ENCODE peak calls at places on chromosomes 11 and 22, in five cellular contexts. One of them, this sample, is unnamed.

GRCh38 chr11:78344114-78344513 is 73.5 kb downstream of the GAB2 start:
- DNase-seq in activated naive CD8-positive, alpha-beta T cell treated with anti-CD3 and anti-CD28 coated beads, Interleukin-2, amount 50 U/mL, for 24 hours: no peak
- DNase-seq in progenitor cell of endocrine pancreas: no peak
- DNase-seq in CD8-positive, alpha-beta T cell: no peak
- DNase-seq in non-pigmented ciliary epithelial cell: no peak
- DNase-seq in this sample: no peak

GRCh38 chr22:25485626-25486545 is 78.6 kb upstream of the GRK3 start:
- DNase-seq in non-pigmented ciliary epithelial cell: no peak
- DNase-seq in CD8-positive, alpha-beta T cell: no peak
- DNase-seq in activated naive CD8-positive, alpha-beta T cell treated with anti-CD3 and anti-CD28 coated beads, Interleukin-2, amount 50 U/mL, for 24 hours: peak
- DNase-seq in progenitor cell of endocrine pancreas: no peak
- DNase-seq in this sample: no peak

GRCh38 chr11:2569731-2570210 is 125.0 kb downstream of the KCNQ1 start:
- DNase-seq in CD8-positive, alpha-beta T cell: no peak
- DNase-seq in activated naive CD8-positive, alpha-beta T cell treated with anti-CD3 and anti-CD28 coated beads, Interleukin-2, amount 50 U/mL, for 24 hours: no peak
- DNase-seq in progenitor cell of endocrine pancreas: no peak
- DNase-seq in non-pigmented ciliary epithelial cell: no peak
- DNase-seq in this sample: peak

GRCh38 chr22:45276507-45276906 is 8.2 kb upstream of the UPK3A start:
- DNase-seq in non-pigmented ciliary epithelial cell: no peak
- DNase-seq in activated naive CD8-positive, alpha-beta T cell treated with anti-CD3 and anti-CD28 coated beads, Interleukin-2, amount 50 U/mL, for 24 hours: no peak
- DNase-seq in CD8-positive, alpha-beta T cell: no peak
- DNase-seq in progenitor cell of endocrine pancreas: no peak
- DNase-seq in this sample: no peak

GRCh38 chr11:119319702-119320592 is 3.0 kb upstream of the MCAM start:
- DNase-seq in activated naive CD8-positive, alpha-beta T cell treated with anti-CD3 and anti-CD28 coated beads, Interleukin-2, amount 50 U/mL, for 24 hours: no peak
- DNase-seq in non-pigmented ciliary epithelial cell: no peak
- DNase-seq in progenitor cell of endocrine pancreas: no peak
- DNase-seq in CD8-positive, alpha-beta T cell: no peak
- DNase-seq in this sample: no peak

GRCh38 chr11:93031386-93031785 is 61.9 kb downstream of the MTNR1B start:
- DNase-seq in activated naive CD8-positive, alpha-beta T cell treated with anti-CD3 and anti-CD28 coated beads, Interleukin-2, amount 50 U/mL, for 24 hours: no peak
- DNase-seq in non-pigmented ciliary epithelial cell: peak
- DNase-seq in CD8-positive, alpha-beta T cell: no peak
- DNase-seq in progenitor cell of endocrine pancreas: no peak
- DNase-seq in this sample: no peak

GRCh38 chr22:40417041-40417440 is 46.6 kb downstream of the SGSM3 start:
- DNase-seq in activated naive CD8-positive, alpha-beta T cell treated with anti-CD3 and anti-CD28 coated beads, Interleukin-2, amount 50 U/mL, for 24 hours: no peak
- DNase-seq in progenitor cell of endocrine pancreas: no peak
- DNase-seq in CD8-positive, alpha-beta T cell: no peak
- DNase-seq in non-pigmented ciliary epithelial cell: no peak
- DNase-seq in this sample: no peak

GRCh38 chr11:134664863-134665535 is 253.0 kb upstream of the B3GAT1 start:
- DNase-seq in CD8-positive, alpha-beta T cell: no peak
- DNase-seq in non-pigmented ciliary epithelial cell: no peak
- DNase-seq in progenitor cell of endocrine pancreas: no peak
- DNase-seq in activated naive CD8-positive, alpha-beta T cell treated with anti-CD3 and anti-CD28 coated beads, Interleukin-2, amount 50 U/mL, for 24 hours: no peak
- DNase-seq in this sample: no peak

GRCh38 chr22:48327721-48328120 is 1500.0 kb downstream of the BRD1 start:
- DNase-seq in non-pigmented ciliary epithelial cell: no peak
- DNase-seq in activated naive CD8-positive, alpha-beta T cell treated with anti-CD3 and anti-CD28 coated beads, Interleukin-2, amount 50 U/mL, for 24 hours: no peak
- DNase-seq in CD8-positive, alpha-beta T cell: no peak
- DNase-seq in progenitor cell of endocrine pancreas: no peak
- DNase-seq in this sample: peak

GRCh38 chr11:110481523-110481922 is 51.8 kb downstream of the FDX1 start:
- DNase-seq in CD8-positive, alpha-beta T cell: no peak
- DNase-seq in non-pigmented ciliary epithelial cell: no peak
- DNase-seq in activated naive CD8-positive, alpha-beta T cell treated with anti-CD3 and anti-CD28 coated beads, Interleukin-2, amount 50 U/mL, for 24 hours: no peak
- DNase-seq in progenitor cell of endocrine pancreas: no peak
- DNase-seq in this sample: no peak

GRCh38 chr11:30326114-30326783 is 3.3 kb downstream of the ARL14EP start:
- DNase-seq in non-pigmented ciliary epithelial cell: peak
- DNase-seq in activated naive CD8-positive, alpha-beta T cell treated with anti-CD3 and anti-CD28 coated beads, Interleukin-2, amount 50 U/mL, for 24 hours: no peak
- DNase-seq in progenitor cell of endocrine pancreas: no peak
- DNase-seq in CD8-positive, alpha-beta T cell: no peak
- DNase-seq in this sample: no peak

GRCh38 chr11:66617148-66617814 is 851 bp downstream of the RBM14 start:
- DNase-seq in activated naive CD8-positive, alpha-beta T cell treated with anti-CD3 and anti-CD28 coated beads, Interleukin-2, amount 50 U/mL, for 24 hours: no peak
- DNase-seq in progenitor cell of endocrine pancreas: no peak
- DNase-seq in non-pigmented ciliary epithelial cell: no peak
- DNase-seq in CD8-positive, alpha-beta T cell: peak
- DNase-seq in this sample: no peak

GRCh38 chr11:44244649-44245308 is 65.2 kb downstream of the ALX4 start:
- DNase-seq in CD8-positive, alpha-beta T cell: no peak
- DNase-seq in activated naive CD8-positive, alpha-beta T cell treated with anti-CD3 and anti-CD28 coated beads, Interleukin-2, amount 50 U/mL, for 24 hours: no peak
- DNase-seq in non-pigmented ciliary epithelial cell: peak
- DNase-seq in progenitor cell of endocrine pancreas: no peak
- DNase-seq in this sample: no peak

GRCh38 chr11:111976614-111977140 is 39.5 kb downstream of the DIXDC1 start:
- DNase-seq in activated naive CD8-positive, alpha-beta T cell treated with anti-CD3 and anti-CD28 coated beads, Interleukin-2, amount 50 U/mL, for 24 hours: no peak
- DNase-seq in CD8-positive, alpha-beta T cell: no peak
- DNase-seq in progenitor cell of endocrine pancreas: no peak
- DNase-seq in non-pigmented ciliary epithelial cell: no peak
- DNase-seq in this sample: no peak

GRCh38 chr11:35142481-35143207 is 3.7 kb downstream of the CD44 start:
- DNase-seq in non-pigmented ciliary epithelial cell: peak
- DNase-seq in progenitor cell of endocrine pancreas: no peak
- DNase-seq in activated naive CD8-positive, alpha-beta T cell treated with anti-CD3 and anti-CD28 coated beads, Interleukin-2, amount 50 U/mL, for 24 hours: no peak
- DNase-seq in CD8-positive, alpha-beta T cell: no peak
- DNase-seq in this sample: no peak

GRCh38 chr22:38144025-38144405 is 33.5 kb upstream of the BAIAP2L2 start:
- DNase-seq in non-pigmented ciliary epithelial cell: no peak
- DNase-seq in CD8-positive, alpha-beta T cell: no peak
- DNase-seq in activated naive CD8-positive, alpha-beta T cell treated with anti-CD3 and anti-CD28 coated beads, Interleukin-2, amount 50 U/mL, for 24 hours: no peak
- DNase-seq in progenitor cell of endocrine pancreas: no peak
- DNase-seq in this sample: peak

GRCh38 chr11:126608626-126609010 is 253.1 kb downstream of the ST3GAL4 start:
- DNase-seq in progenitor cell of endocrine pancreas: no peak
- DNase-seq in activated naive CD8-positive, alpha-beta T cell treated with anti-CD3 and anti-CD28 coated beads, Interleukin-2, amount 50 U/mL, for 24 hours: no peak
- DNase-seq in CD8-positive, alpha-beta T cell: no peak
- DNase-seq in non-pigmented ciliary epithelial cell: no peak
- DNase-seq in this sample: no peak

GRCh38 chr11:100008440-100008839 is 678.6 kb upstream of the ARHGAP42 start:
- DNase-seq in CD8-positive, alpha-beta T cell: no peak
- DNase-seq in progenitor cell of endocrine pancreas: no peak
- DNase-seq in activated naive CD8-positive, alpha-beta T cell treated with anti-CD3 and anti-CD28 coated beads, Interleukin-2, amount 50 U/mL, for 24 hours: no peak
- DNase-seq in non-pigmented ciliary epithelial cell: no peak
- DNase-seq in this sample: no peak

GRCh38 chr22:20298803-20299735 is 20.8 kb downstream of the DGCR6L start:
- DNase-seq in activated naive CD8-positive, alpha-beta T cell treated with anti-CD3 and anti-CD28 coated beads, Interleukin-2, amount 50 U/mL, for 24 hours: peak
- DNase-seq in CD8-positive, alpha-beta T cell: peak
- DNase-seq in non-pigmented ciliary epithelial cell: no peak
- DNase-seq in progenitor cell of endocrine pancreas: peak
- DNase-seq in this sample: peak

GRCh38 chr22:38202437-38203089 is 769 bp downstream of the MAFF start:
- DNase-seq in progenitor cell of endocrine pancreas: peak
- DNase-seq in non-pigmented ciliary epithelial cell: no peak
- DNase-seq in activated naive CD8-positive, alpha-beta T cell treated with anti-CD3 and anti-CD28 coated beads, Interleukin-2, amount 50 U/mL, for 24 hours: peak
- DNase-seq in CD8-positive, alpha-beta T cell: peak
- DNase-seq in this sample: peak

GRCh38 chr11:561148-562003 is 606 bp downstream of the RASSF7 start:
- DNase-seq in activated naive CD8-positive, alpha-beta T cell treated with anti-CD3 and anti-CD28 coated beads, Interleukin-2, amount 50 U/mL, for 24 hours: no peak
- DNase-seq in CD8-positive, alpha-beta T cell: no peak
- DNase-seq in progenitor cell of endocrine pancreas: peak
- DNase-seq in non-pigmented ciliary epithelial cell: no peak
- DNase-seq in this sample: no peak

GRCh38 chr22:45101828-45102227 is 61.9 kb upstream of the NUP50 start:
- DNase-seq in non-pigmented ciliary epithelial cell: no peak
- DNase-seq in progenitor cell of endocrine pancreas: no peak
- DNase-seq in CD8-positive, alpha-beta T cell: no peak
- DNase-seq in activated naive CD8-positive, alpha-beta T cell treated with anti-CD3 and anti-CD28 coated beads, Interleukin-2, amount 50 U/mL, for 24 hours: peak
- DNase-seq in this sample: peak

GRCh38 chr11:73189315-73189714 is 28.8 kb upstream of the P2RY2 start:
- DNase-seq in progenitor cell of endocrine pancreas: no peak
- DNase-seq in CD8-positive, alpha-beta T cell: no peak
- DNase-seq in activated naive CD8-positive, alpha-beta T cell treated with anti-CD3 and anti-CD28 coated beads, Interleukin-2, amount 50 U/mL, for 24 hours: no peak
- DNase-seq in non-pigmented ciliary epithelial cell: no peak
- DNase-seq in this sample: no peak

GRCh38 chr11:19419813-19420212 is 179.1 kb upstream of the E2F8 start:
- DNase-seq in activated naive CD8-positive, alpha-beta T cell treated with anti-CD3 and anti-CD28 coated beads, Interleukin-2, amount 50 U/mL, for 24 hours: no peak
- DNase-seq in progenitor cell of endocrine pancreas: no peak
- DNase-seq in non-pigmented ciliary epithelial cell: no peak
- DNase-seq in CD8-positive, alpha-beta T cell: no peak
- DNase-seq in this sample: no peak

GRCh38 chr11:1382429-1382828 is 7.3 kb upstream of the BRSK2 start:
- DNase-seq in progenitor cell of endocrine pancreas: no peak
- DNase-seq in CD8-positive, alpha-beta T cell: no peak
- DNase-seq in activated naive CD8-positive, alpha-beta T cell treated with anti-CD3 and anti-CD28 coated beads, Interleukin-2, amount 50 U/mL, for 24 hours: no peak
- DNase-seq in non-pigmented ciliary epithelial cell: no peak
- DNase-seq in this sample: no peak

GRCh38 chr22:31891366-31892079 is 52.8 kb upstream of the YWHAH start:
- DNase-seq in CD8-positive, alpha-beta T cell: no peak
- DNase-seq in progenitor cell of endocrine pancreas: no peak
- DNase-seq in activated naive CD8-positive, alpha-beta T cell treated with anti-CD3 and anti-CD28 coated beads, Interleukin-2, amount 50 U/mL, for 24 hours: no peak
- DNase-seq in non-pigmented ciliary epithelial cell: no peak
- DNase-seq in this sample: no peak

GRCh38 chr11:68751331-68751856 is at the start of gene TESMIN:
- DNase-seq in CD8-positive, alpha-beta T cell: peak
- DNase-seq in non-pigmented ciliary epithelial cell: no peak
- DNase-seq in progenitor cell of endocrine pancreas: peak
- DNase-seq in activated naive CD8-positive, alpha-beta T cell treated with anti-CD3 and anti-CD28 coated beads, Interleukin-2, amount 50 U/mL, for 24 hours: peak
- DNase-seq in this sample: peak

GRCh38 chr22:18947905-18948304 is 11.8 kb upstream of the PRODH start:
- DNase-seq in activated naive CD8-positive, alpha-beta T cell treated with anti-CD3 and anti-CD28 coated beads, Interleukin-2, amount 50 U/mL, for 24 hours: no peak
- DNase-seq in non-pigmented ciliary epithelial cell: no peak
- DNase-seq in CD8-positive, alpha-beta T cell: no peak
- DNase-seq in progenitor cell of endocrine pancreas: no peak
- DNase-seq in this sample: peak

GRCh38 chr11:90453525-90453924 is 230.7 kb upstream of the CHORDC1 start:
- DNase-seq in activated naive CD8-positive, alpha-beta T cell treated with anti-CD3 and anti-CD28 coated beads, Interleukin-2, amount 50 U/mL, for 24 hours: no peak
- DNase-seq in progenitor cell of endocrine pancreas: no peak
- DNase-seq in non-pigmented ciliary epithelial cell: no peak
- DNase-seq in CD8-positive, alpha-beta T cell: no peak
- DNase-seq in this sample: no peak

GRCh38 chr11:84465040-84465439 is 1162.1 kb downstream of the DLG2 start:
- DNase-seq in CD8-positive, alpha-beta T cell: no peak
- DNase-seq in activated naive CD8-positive, alpha-beta T cell treated with anti-CD3 and anti-CD28 coated beads, Interleukin-2, amount 50 U/mL, for 24 hours: no peak
- DNase-seq in non-pigmented ciliary epithelial cell: no peak
- DNase-seq in progenitor cell of endocrine pancreas: no peak
- DNase-seq in this sample: no peak

GRCh38 chr11:4455439-4455838 is 6.3 kb downstream of the OR52K2 start:
- DNase-seq in activated naive CD8-positive, alpha-beta T cell treated with anti-CD3 and anti-CD28 coated beads, Interleukin-2, amount 50 U/mL, for 24 hours: no peak
- DNase-seq in progenitor cell of endocrine pancreas: no peak
- DNase-seq in CD8-positive, alpha-beta T cell: no peak
- DNase-seq in non-pigmented ciliary epithelial cell: no peak
- DNase-seq in this sample: peak

GRCh38 chr11:92663539-92663938 is 305.9 kb upstream of the MTNR1B start:
- DNase-seq in non-pigmented ciliary epithelial cell: no peak
- DNase-seq in CD8-positive, alpha-beta T cell: no peak
- DNase-seq in progenitor cell of endocrine pancreas: no peak
- DNase-seq in activated naive CD8-positive, alpha-beta T cell treated with anti-CD3 and anti-CD28 coated beads, Interleukin-2, amount 50 U/mL, for 24 hours: no peak
- DNase-seq in this sample: no peak

This sample was measured in cardiac septum.